ENCODE peak calls at places on chromosomes 3 and 15, in ten cellular contexts. One of them, this sample, is unnamed.

GRCh38 chr3:66606126-66606525 is 105.3 kb upstream of the LRIG1 start:
- DNase-seq in upper lobe of right lung: no peak
- DNase-seq in neural crest cell: no peak
- DNase-seq in AG09309: no peak
- DNase-seq in astrocyte: no peak
- DNase-seq in tibial artery: no peak
- DNase-seq in AG10803: no peak
- DNase-seq in PC-9: no peak
- DNase-seq in CD8-positive, alpha-beta T cell: no peak
- DNase-seq in kidney epithelial cell: no peak
- DNase-seq in this sample: no peak

GRCh38 chr3:136929984-136930671 is 27.7 kb upstream of the IL20RB start:
- DNase-seq in PC-9: no peak
- DNase-seq in upper lobe of right lung: no peak
- DNase-seq in neural crest cell: no peak
- DNase-seq in kidney epithelial cell: no peak
- DNase-seq in AG10803: peak; percentile 40
- DNase-seq in astrocyte: no peak
- DNase-seq in tibial artery: peak; percentile 70
- DNase-seq in AG09309: no peak
- DNase-seq in CD8-positive, alpha-beta T cell: no peak
- DNase-seq in this sample: no peak

GRCh38 chr3:112128843-112129727 is 4.0 kb downstream of the GCSAM start:
- DNase-seq in upper lobe of right lung: no peak
- DNase-seq in astrocyte: peak; percentile 4
- DNase-seq in PC-9: peak; percentile 39
- DNase-seq in kidney epithelial cell: no peak
- DNase-seq in AG09309: peak; percentile 51
- DNase-seq in AG10803: peak; percentile 70
- DNase-seq in CD8-positive, alpha-beta T cell: peak; percentile 52
- DNase-seq in tibial artery: no peak
- DNase-seq in neural crest cell: no peak
- DNase-seq in this sample: peak; percentile 66

GRCh38 chr15:70096215-70096974 is 1.3 kb downstream of the TLE3 start:
- DNase-seq in kidney epithelial cell: no peak
- DNase-seq in astrocyte: no peak
- DNase-seq in neural crest cell: peak; percentile 60
- DNase-seq in AG10803: peak; percentile 24
- DNase-seq in PC-9: peak; percentile 44
- DNase-seq in tibial artery: peak; percentile 82
- DNase-seq in CD8-positive, alpha-beta T cell: peak; percentile 49
- DNase-seq in AG09309: no peak
- DNase-seq in upper lobe of right lung: peak; percentile 83
- DNase-seq in this sample: no peak

GRCh38 chr3:175082631-175083030 is 223.5 kb downstream of the NAALADL2 start:
- DNase-seq in AG09309: no peak
- DNase-seq in PC-9: no peak
- DNase-seq in neural crest cell: no peak
- DNase-seq in AG10803: no peak
- DNase-seq in CD8-positive, alpha-beta T cell: no peak
- DNase-seq in kidney epithelial cell: no peak
- DNase-seq in astrocyte: no peak
- DNase-seq in tibial artery: no peak
- DNase-seq in upper lobe of right lung: no peak
- DNase-seq in this sample: no peak

GRCh38 chr15:42353061-42353460 is 6.2 kb upstream of the CAPN3 start:
- DNase-seq in PC-9: no peak
- DNase-seq in AG10803: no peak
- DNase-seq in neural crest cell: no peak
- DNase-seq in astrocyte: no peak
- DNase-seq in upper lobe of right lung: no peak
- DNase-seq in kidney epithelial cell: no peak
- DNase-seq in CD8-positive, alpha-beta T cell: no peak
- DNase-seq in tibial artery: no peak
- DNase-seq in AG09309: no peak
- DNase-seq in this sample: no peak

GRCh38 chr3:57110797-57111196 is 50.3 kb downstream of the SPATA12 start:
- DNase-seq in upper lobe of right lung: no peak
- DNase-seq in AG09309: no peak
- DNase-seq in kidney epithelial cell: no peak
- DNase-seq in astrocyte: no peak
- DNase-seq in AG10803: no peak
- DNase-seq in CD8-positive, alpha-beta T cell: no peak
- DNase-seq in neural crest cell: no peak
- DNase-seq in tibial artery: no peak
- DNase-seq in PC-9: no peak
- DNase-seq in this sample: no peak

GRCh38 chr3:101813817-101814440 is 34.9 kb downstream of the NXPE3 start:
- DNase-seq in tibial artery: no peak
- DNase-seq in kidney epithelial cell: no peak
- DNase-seq in upper lobe of right lung: no peak
- DNase-seq in neural crest cell: no peak
- DNase-seq in AG10803: peak; percentile 45
- DNase-seq in PC-9: no peak
- DNase-seq in AG09309: no peak
- DNase-seq in astrocyte: no peak
- DNase-seq in CD8-positive, alpha-beta T cell: no peak
- DNase-seq in this sample: peak; percentile 30

GRCh38 chr3:39427506-39427905 is 21.0 kb downstream of the RPSA start:
- DNase-seq in astrocyte: no peak
- DNase-seq in neural crest cell: no peak
- DNase-seq in upper lobe of right lung: no peak
- DNase-seq in kidney epithelial cell: no peak
- DNase-seq in tibial artery: no peak
- DNase-seq in AG10803: no peak
- DNase-seq in CD8-positive, alpha-beta T cell: no peak
- DNase-seq in PC-9: no peak
- DNase-seq in AG09309: no peak
- DNase-seq in this sample: no peak

GRCh38 chr15:70505411-70505919 is 257.9 kb downstream of the UACA start:
- DNase-seq in tibial artery: no peak
- DNase-seq in upper lobe of right lung: peak; percentile 21
- DNase-seq in astrocyte: peak; percentile 91
- DNase-seq in AG09309: peak; percentile 60
- DNase-seq in CD8-positive, alpha-beta T cell: no peak
- DNase-seq in PC-9: peak; percentile 74
- DNase-seq in kidney epithelial cell: peak; percentile 79
- DNase-seq in neural crest cell: no peak
- DNase-seq in AG10803: peak; percentile 77
- DNase-seq in this sample: peak; percentile 79

GRCh38 chr3:65549626-65549959 is 489.1 kb downstream of the MAGI1 start:
- DNase-seq in PC-9: no peak
- DNase-seq in AG09309: no peak
- DNase-seq in AG10803: no peak
- DNase-seq in astrocyte: no peak
- DNase-seq in upper lobe of right lung: no peak
- DNase-seq in kidney epithelial cell: no peak
- DNase-seq in CD8-positive, alpha-beta T cell: no peak
- DNase-seq in neural crest cell: no peak
- DNase-seq in tibial artery: no peak
- DNase-seq in this sample: no peak

GRCh38 chr3:107683447-107683846 is 160.7 kb downstream of the BBX start:
- DNase-seq in PC-9: no peak
- DNase-seq in AG09309: no peak
- DNase-seq in astrocyte: peak; percentile 79
- DNase-seq in tibial artery: no peak
- DNase-seq in kidney epithelial cell: no peak
- DNase-seq in CD8-positive, alpha-beta T cell: no peak
- DNase-seq in AG10803: peak; percentile 74
- DNase-seq in neural crest cell: no peak
- DNase-seq in upper lobe of right lung: no peak
- DNase-seq in this sample: no peak

GRCh38 chr3:134810052-134810435 is 15.0 kb downstream of the EPHB1 start:
- DNase-seq in PC-9: no peak
- DNase-seq in AG10803: no peak
- DNase-seq in tibial artery: no peak
- DNase-seq in neural crest cell: no peak
- DNase-seq in astrocyte: no peak
- DNase-seq in CD8-positive, alpha-beta T cell: no peak
- DNase-seq in upper lobe of right lung: no peak
- DNase-seq in kidney epithelial cell: no peak
- DNase-seq in AG09309: no peak
- DNase-seq in this sample: no peak

GRCh38 chr3:112273536-112273935 is 20.5 kb downstream of the SLC9C1 start:
- DNase-seq in neural crest cell: no peak
- DNase-seq in AG10803: no peak
- DNase-seq in AG09309: no peak
- DNase-seq in astrocyte: no peak
- DNase-seq in CD8-positive, alpha-beta T cell: no peak
- DNase-seq in tibial artery: no peak
- DNase-seq in kidney epithelial cell: no peak
- DNase-seq in upper lobe of right lung: no peak
- DNase-seq in PC-9: no peak
- DNase-seq in this sample: no peak

GRCh38 chr3:49531715-49532114 is 22.6 kb upstream of the BSN start:
- DNase-seq in astrocyte: no peak
- DNase-seq in kidney epithelial cell: no peak
- DNase-seq in neural crest cell: no peak
- DNase-seq in PC-9: no peak
- DNase-seq in tibial artery: no peak
- DNase-seq in upper lobe of right lung: no peak
- DNase-seq in AG09309: no peak
- DNase-seq in AG10803: no peak
- DNase-seq in CD8-positive, alpha-beta T cell: no peak
- DNase-seq in this sample: no peak

GRCh38 chr15:65184305-65184943 is 718 bp downstream of the CLPX start:
- DNase-seq in CD8-positive, alpha-beta T cell: peak; percentile 36
- DNase-seq in tibial artery: peak; percentile 79
- DNase-seq in PC-9: peak; percentile 58
- DNase-seq in upper lobe of right lung: peak; percentile 81
- DNase-seq in AG10803: peak; percentile 56
- DNase-seq in kidney epithelial cell: no peak
- DNase-seq in AG09309: no peak
- DNase-seq in neural crest cell: peak; percentile 40
- DNase-seq in astrocyte: peak; percentile 27
- DNase-seq in this sample: peak; percentile 57
- TF ChIP-seq CTCF in CD8-positive, alpha-beta T cell: no peak
- TF ChIP-seq CTCF in tibial artery: no peak
- TF ChIP-seq CTCF in PC-9: no peak
- TF ChIP-seq CTCF in upper lobe of right lung: no peak
- TF ChIP-seq CTCF in AG10803: no peak
- TF ChIP-seq CTCF in kidney epithelial cell: no peak
- TF ChIP-seq CTCF in AG09309: no peak
- TF ChIP-seq CTCF in neural crest cell: no peak
- TF ChIP-seq CTCF in astrocyte: no peak
- TF ChIP-seq CTCF in this sample: no peak

DNA sequence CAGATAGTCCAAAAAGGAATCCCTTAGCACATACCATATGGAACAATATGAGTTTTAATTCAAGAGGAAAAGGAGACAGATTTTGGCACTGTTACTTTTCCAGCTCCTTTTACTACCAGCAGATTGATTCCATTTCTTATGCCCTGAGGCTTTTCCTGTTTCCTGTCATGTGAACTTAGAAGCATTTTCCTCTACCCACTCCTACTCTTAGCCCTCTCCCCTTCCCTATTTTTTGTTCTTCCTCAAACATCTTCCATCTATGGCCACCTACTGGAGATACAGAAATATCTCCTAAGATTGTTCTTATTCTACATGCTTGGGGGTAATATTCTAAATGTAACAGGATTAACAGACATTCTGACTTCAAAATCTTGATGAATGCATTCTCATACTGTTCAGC is 207.8 kb downstream of the CHST2 start:
- DNase-seq in CD8-positive, alpha-beta T cell: no peak
- DNase-seq in AG09309: no peak
- DNase-seq in upper lobe of right lung: no peak
- DNase-seq in neural crest cell: no peak
- DNase-seq in kidney epithelial cell: no peak
- DNase-seq in tibial artery: no peak
- DNase-seq in AG10803: no peak
- DNase-seq in PC-9: no peak
- DNase-seq in astrocyte: no peak
- DNase-seq in this sample: no peak
- TF ChIP-seq CTCF in CD8-positive, alpha-beta T cell: no peak
- TF ChIP-seq CTCF in AG09309: peak; percentile 21
- TF ChIP-seq CTCF in upper lobe of right lung: no peak
- TF ChIP-seq CTCF in neural crest cell: no peak
- TF ChIP-seq CTCF in kidney epithelial cell: peak; percentile 3
- TF ChIP-seq CTCF in tibial artery: no peak
- TF ChIP-seq CTCF in AG10803: peak; percentile 17
- TF ChIP-seq CTCF in PC-9: no peak
- TF ChIP-seq CTCF in astrocyte: peak; percentile 18
- TF ChIP-seq CTCF in this sample: peak; percentile 62

DNA sequence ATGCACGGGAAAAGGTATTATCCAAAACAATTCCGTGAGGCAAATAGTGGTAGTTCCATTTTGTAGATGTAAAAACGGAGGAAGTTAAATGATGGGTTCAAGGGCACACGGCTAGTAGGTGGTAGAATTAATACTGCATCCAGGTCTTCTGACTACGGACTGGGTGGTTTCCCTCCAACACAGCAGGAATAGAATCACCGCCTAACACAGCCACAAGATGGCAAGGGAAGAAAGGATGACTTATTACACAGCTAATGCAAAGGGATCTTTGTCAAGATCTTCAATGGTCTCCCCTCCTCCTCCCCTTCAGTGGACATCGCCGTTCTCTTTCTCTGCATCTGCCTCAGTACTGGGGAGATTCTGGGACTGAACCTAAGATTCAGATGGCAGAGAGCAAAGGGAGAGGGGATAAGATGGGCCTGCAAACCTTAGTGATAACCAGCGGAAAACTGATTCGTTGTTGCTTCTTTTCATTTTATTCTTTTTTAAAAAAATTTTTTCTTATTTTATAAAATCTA is 574 bp upstream of the TOPBP1 start:
- DNase-seq in kidney epithelial cell: peak; percentile 2
- DNase-seq in AG10803: peak; percentile 11
- DNase-seq in CD8-positive, alpha-beta T cell: no peak
- DNase-seq in AG09309: no peak
- DNase-seq in PC-9: peak; percentile 8
- DNase-seq in tibial artery: no peak
- DNase-seq in neural crest cell: no peak
- DNase-seq in astrocyte: peak; percentile 36
- DNase-seq in upper lobe of right lung: no peak
- DNase-seq in this sample: peak; percentile 35
- TF ChIP-seq CTCF in kidney epithelial cell: no peak
- TF ChIP-seq CTCF in AG10803: peak; percentile 19
- TF ChIP-seq CTCF in CD8-positive, alpha-beta T cell: no peak
- TF ChIP-seq CTCF in AG09309: no peak
- TF ChIP-seq CTCF in PC-9: no peak
- TF ChIP-seq CTCF in tibial artery: no peak
- TF ChIP-seq CTCF in neural crest cell: no peak
- TF ChIP-seq CTCF in astrocyte: no peak
- TF ChIP-seq CTCF in upper lobe of right lung: no peak
- TF ChIP-seq CTCF in this sample: no peak

DNA sequence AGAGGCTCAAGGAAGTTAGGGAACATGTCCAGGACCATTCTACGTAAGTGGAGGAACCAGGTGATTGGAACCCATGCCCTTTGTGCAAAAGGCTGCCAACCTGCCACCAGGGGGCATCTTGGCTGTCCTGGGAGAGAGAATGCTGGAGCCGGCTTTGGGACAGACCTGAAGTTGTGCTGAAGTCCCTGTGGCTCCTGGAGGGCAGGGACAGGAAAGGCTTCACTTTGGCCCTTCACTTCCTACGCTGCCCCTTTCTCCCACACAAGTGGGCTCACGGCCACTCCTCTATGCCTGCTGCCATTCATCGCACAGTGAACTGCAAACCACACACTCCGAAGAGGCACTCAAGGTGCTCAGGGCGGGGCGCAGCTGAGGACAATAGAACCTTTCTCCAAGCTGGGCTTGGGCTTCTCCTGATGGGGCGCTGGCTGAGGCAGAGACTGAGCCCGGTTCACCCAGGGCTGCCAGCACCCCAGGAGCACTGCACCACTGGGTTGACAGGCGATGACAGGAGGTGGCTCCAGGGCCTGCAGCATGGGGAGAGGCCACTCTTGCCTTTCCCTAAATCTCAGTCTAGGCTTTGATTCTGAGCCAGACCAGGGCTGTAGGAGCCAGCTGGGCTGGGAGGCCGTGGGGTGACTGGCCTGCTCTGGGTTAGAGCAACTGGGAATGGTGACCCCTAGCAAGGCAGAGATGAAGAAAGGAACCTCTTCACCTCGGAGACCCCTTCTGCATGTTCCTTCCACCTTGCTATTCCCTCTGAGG is 8.4 kb downstream of the SHF start:
- DNase-seq in CD8-positive, alpha-beta T cell: peak; percentile 59
- DNase-seq in neural crest cell: no peak
- DNase-seq in upper lobe of right lung: peak; percentile 82
- DNase-seq in PC-9: no peak
- DNase-seq in tibial artery: no peak
- DNase-seq in AG10803: peak; percentile 17
- DNase-seq in astrocyte: no peak
- DNase-seq in kidney epithelial cell: no peak
- DNase-seq in AG09309: no peak
- DNase-seq in this sample: no peak
- TF ChIP-seq CTCF in CD8-positive, alpha-beta T cell: peak; percentile 46
- TF ChIP-seq CTCF in neural crest cell: peak; percentile 55
- TF ChIP-seq CTCF in upper lobe of right lung: peak; percentile 60
- TF ChIP-seq CTCF in PC-9: peak; percentile 23
- TF ChIP-seq CTCF in tibial artery: peak; percentile 33
- TF ChIP-seq CTCF in AG10803: peak; percentile 57
- TF ChIP-seq CTCF in astrocyte: peak; percentile 14
- TF ChIP-seq CTCF in kidney epithelial cell: no peak
- TF ChIP-seq CTCF in AG09309: peak; percentile 56
- TF ChIP-seq CTCF in this sample: peak; percentile 75